ENCODE peak calls at places on chromosomes 5 and 9, in seven cellular contexts. H is stomach, Z is endothelial cell of umbilical vein, P is spleen, N is GM12878, X is K562, E is esophagus muscularis mucosa. I is an unnamed sample.

GRCh38 chr9:123642291-123643278 is 286.6 kb downstream of the CRB2 start:
- DNase-seq in H (peak), N (no peak), E (no peak), Z (no peak), P (no peak), X (no peak), I (no peak)

GRCh38 chr5:178287791-178288105 is 55.1 kb upstream of the PHYKPL start:
- DNase-seq in H (no peak), Z (no peak), X (no peak), N (no peak), E (no peak), P (peak), I (no peak)

GRCh38 chr5:163460562-163461176 is at the start of gene HMMR:
- DNase-seq in Z (no peak), X (no peak), N (no peak), E (no peak), H (no peak), P (no peak), I (no peak)

GRCh38 chr9:131739192-131739961 is 499 bp downstream of the RAPGEF1 start:
- DNase-seq in Z (peak), H (peak), X (peak), N (no peak), P (peak), E (no peak), I (peak)

GRCh38 chr5:153050496-153051179 is 439.8 kb upstream of the GRIA1 start:
- DNase-seq in P (no peak), E (no peak), X (no peak), Z (no peak), H (no peak), N (no peak), I (no peak)

GRCh38 chr5:68279960-68280359 is 64.4 kb downstream of the PIK3R1 start:
- DNase-seq in N (no peak), E (no peak), X (no peak), P (no peak), Z (no peak), H (no peak), I (no peak)

GRCh38 chr5:95961617-95962474 is at the start of gene ELL2:
- DNase-seq in E (peak), P (peak), H (peak), X (peak), N (peak), Z (peak), I (peak)

GRCh38 chr9:104091708-104092107 is 2.4 kb upstream of the SMC2 start:
- DNase-seq in X (no peak), E (no peak), Z (peak), N (no peak), P (no peak), H (no peak), I (no peak)

GRCh38 chr9:99057665-99058625 is 47.0 kb upstream of the TGFBR1 start:
- DNase-seq in N (peak), X (peak), H (peak), Z (no peak), E (no peak), P (peak), I (peak)

GRCh38 chr9:120974921-120975320 is 48.3 kb upstream of the TRAF1 start:
- DNase-seq in E (peak), N (no peak), P (no peak), Z (no peak), H (no peak), X (no peak), I (no peak)

GRCh38 chr5:28809811-28810750 is 1771.7 kb upstream of the CDH9 start:
- DNase-seq in E (no peak), X (peak), H (no peak), N (no peak), Z (no peak), P (peak), I (no peak)

GRCh38 chr9:23821400-23822181 is 4.4 kb downstream of the ELAVL2 start:
- DNase-seq in H (peak), Z (peak), N (no peak), P (no peak), E (no peak), X (no peak), I (peak)

GRCh38 chr5:55997742-55998351 is 3.1 kb upstream of the IL6ST start:
- DNase-seq in Z (peak), H (no peak), E (no peak), N (no peak), X (peak), P (no peak), I (no peak)

DNA sequence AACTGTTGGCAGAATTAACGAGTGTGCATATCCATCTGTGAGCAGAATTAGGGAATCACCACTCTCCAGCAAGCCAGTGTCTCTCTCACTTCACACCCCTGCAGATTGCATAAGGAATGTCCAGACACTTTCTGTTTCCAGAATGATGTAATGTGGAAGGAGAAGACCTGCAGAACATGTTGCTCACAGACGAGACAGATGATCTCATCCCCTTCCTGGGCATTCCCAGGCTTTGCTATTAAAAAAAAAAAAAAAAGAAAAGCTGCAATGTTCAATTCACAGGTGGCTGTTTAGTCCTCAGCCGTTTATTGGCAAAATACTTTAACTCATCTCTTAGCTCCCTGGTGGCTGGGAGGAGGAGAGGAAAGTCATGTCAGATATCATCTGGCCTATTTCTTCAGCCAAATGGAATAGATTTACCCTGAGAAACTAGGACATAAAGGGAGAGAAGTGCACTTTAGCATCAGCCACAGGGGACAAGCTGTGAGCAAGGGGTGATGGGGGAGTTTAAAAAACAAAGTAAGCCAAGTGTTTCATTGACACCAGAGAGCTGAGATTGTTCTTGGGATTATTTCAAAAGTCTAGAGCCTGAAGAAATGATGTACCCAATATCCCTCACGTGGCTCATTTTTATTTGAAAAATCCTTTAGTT is 95.9 kb upstream of the TNC start:
- DNase-seq in H (no peak), P (no peak), X (no peak), E (no peak), N (no peak), Z (no peak), I (no peak)
- TF ChIP-seq POLR2AphosphoS5 in H (no peak), P (no peak), X (no peak), E (peak), N (no peak), Z (no peak), I (peak)

GRCh38 chr9:130689937-130690700 is 3.5 kb upstream of the EXOSC2 start:
- DNase-seq in X (peak), P (no peak), N (peak), H (peak), E (no peak), Z (peak), I (no peak)
- TF ChIP-seq POLR2A in X (peak), P (no peak), N (no peak), H (no peak), E (no peak), Z (no peak), I (peak)

DNA sequence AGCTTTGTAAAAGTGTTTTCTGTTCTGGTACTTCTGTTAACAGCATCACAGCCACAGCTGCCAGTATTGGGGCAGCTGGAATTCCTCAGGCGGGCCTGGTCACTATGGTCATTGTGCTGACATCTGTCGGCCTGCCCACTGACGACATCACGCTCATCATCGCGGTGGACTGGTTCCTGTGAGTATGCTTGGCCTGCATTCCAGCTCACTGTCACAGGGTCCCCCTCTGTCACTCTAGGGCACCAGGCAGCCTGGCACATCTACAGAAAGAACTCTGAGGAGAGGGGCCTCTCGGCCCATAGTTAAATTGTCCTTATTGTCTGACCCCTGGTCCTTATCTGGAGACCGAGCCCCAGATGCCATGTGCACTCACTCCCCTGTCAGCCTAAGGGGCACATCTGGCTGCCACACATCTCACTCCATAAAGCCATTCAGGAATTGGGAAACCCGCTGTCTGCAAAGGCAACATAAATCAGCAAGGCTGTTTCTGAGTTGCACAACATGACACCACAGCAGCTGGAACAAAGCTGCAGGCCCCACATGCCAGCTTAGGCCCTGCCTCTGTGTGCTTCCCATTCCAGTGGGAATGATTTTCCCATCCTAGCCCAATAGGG is 77.5 kb downstream of the SLC1A3 start:
- DNase-seq in H (no peak), N (no peak), X (no peak), Z (no peak), E (no peak), P (no peak), I (peak)
- TF ChIP-seq POLR2AphosphoS5 in H (no peak), N (no peak), X (no peak), Z (no peak), E (no peak), P (no peak), I (peak)

GRCh38 chr5:132437604-132438275 is 52.8 kb downstream of the IRF1 start:
- DNase-seq in X (peak), P (peak), H (peak), N (no peak), Z (peak), E (peak), I (peak)
- TF ChIP-seq POLR2A in X (no peak), P (no peak), H (no peak), N (peak), Z (no peak), E (no peak), I (no peak)